ENCODE peak calls at places on chromosome 18, in ten cellular contexts. Y is neural progenitor cell; I is endothelial cell of umbilical vein; V is CD8-positive, alpha-beta memory T cell; M is Caco-2; X is suprapubic skin; T is esophagus muscularis mucosa; Q is naive thymus-derived CD4-positive, alpha-beta T cell; G is cardiac muscle cell; F is small intestine. J is an unnamed sample.

GRCh38 chr18:3605562-3606443 is 155.8 kb downstream of the TGIF1 start:
- DNase-seq in Y (peak; percentile 19), I (peak; percentile 67), V (peak; percentile 41), M (no peak), X (no peak), T (no peak), Q (no peak), G (peak; percentile 66), F (peak; percentile 47), J (no peak)

GRCh38 chr18:2459886-2460285 is 111.4 kb downstream of the METTL4 start:
- DNase-seq in Y (no peak), I (no peak), V (no peak), M (no peak), X (no peak), T (no peak), Q (no peak), G (no peak), F (no peak), J (no peak)

GRCh38 chr18:8121091-8121490 is 488.1 kb upstream of the RAB12 start:
- DNase-seq in Y (no peak), I (no peak), V (no peak), M (no peak), X (no peak), T (no peak), Q (no peak), G (no peak), F (no peak), J (no peak)

GRCh38 chr18:73006331-73006730 is 138.5 kb upstream of the NETO1 start:
- DNase-seq in Y (no peak), I (no peak), V (no peak), M (no peak), X (no peak), T (no peak), Q (no peak), G (no peak), F (no peak), J (no peak)

GRCh38 chr18:61942072-61942471 is 49.3 kb upstream of the RNF152 start:
- DNase-seq in Y (no peak), I (no peak), V (no peak), M (no peak), X (no peak), T (no peak), Q (no peak), G (no peak), F (no peak), J (no peak)

GRCh38 chr18:32840962-32841361 is 68.1 kb upstream of the KLHL14 start:
- DNase-seq in Y (no peak), I (no peak), V (no peak), M (no peak), X (no peak), T (no peak), Q (no peak), G (no peak), F (no peak), J (no peak)

GRCh38 chr18:8742382-8743361 is 37.3 kb downstream of the MTCL1 start:
- DNase-seq in Y (no peak), I (peak; percentile 55), V (no peak), M (no peak), X (no peak), T (no peak), Q (no peak), G (no peak), F (peak; percentile 73), J (no peak)

GRCh38 chr18:26901020-26901419 is 35.5 kb upstream of the AQP4 start:
- DNase-seq in Y (no peak), I (no peak), V (no peak), M (no peak), X (no peak), T (no peak), Q (no peak), G (no peak), F (no peak), J (no peak)

GRCh38 chr18:54444309-54444914 is 86.7 kb downstream of the C18orf54 start:
- DNase-seq in Y (peak; percentile 76), I (peak; percentile 66), V (no peak), M (peak; percentile 50), X (no peak), T (no peak), Q (peak; percentile 31), G (peak; percentile 78), F (peak; percentile 45), J (peak; percentile 47)

DNA sequence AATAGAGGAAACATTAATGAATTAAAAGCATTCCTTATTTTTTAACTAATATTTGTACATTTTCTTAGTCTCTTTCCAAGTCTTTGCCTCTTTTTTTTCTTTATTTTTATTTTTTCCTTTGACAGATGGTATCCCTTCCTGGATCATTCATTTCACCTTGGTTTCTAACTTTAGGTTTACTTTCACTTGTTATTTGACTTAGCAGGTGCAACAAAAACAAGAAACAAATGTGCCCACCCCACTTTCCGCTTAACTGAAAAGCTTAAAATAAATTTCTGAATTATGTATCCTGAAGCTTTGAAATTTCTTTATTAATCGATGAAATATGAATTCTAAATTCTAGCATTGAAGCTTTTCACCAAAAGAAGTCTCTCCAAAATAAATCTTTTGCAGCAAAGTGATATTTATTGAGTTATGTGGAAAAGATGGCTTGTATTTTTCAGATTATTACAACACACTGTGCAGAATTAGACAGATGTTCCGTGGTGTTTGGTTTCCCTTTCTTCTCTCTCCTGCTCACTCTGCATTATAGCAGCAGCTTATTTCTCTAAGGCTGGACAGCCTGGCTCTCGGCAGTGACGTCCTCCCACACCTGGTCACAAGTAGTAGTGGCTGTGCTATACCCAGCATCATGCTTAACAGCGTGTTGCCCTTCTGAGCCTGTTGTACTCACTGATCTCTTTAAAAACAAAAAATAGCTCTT is 99.1 kb upstream of the ZNF397 start:
- DNase-seq in Y (no peak), I (no peak), V (no peak), M (no peak), X (no peak), T (no peak), Q (no peak), G (no peak), F (no peak), J (no peak)
- H3K36me3 ChIP-seq in Y (no peaks in the 10 kb centered on the region), I (peaks cover 28% of the 10 kb centered on the region), V (no peaks in the 10 kb centered on the region), M (no peaks in the 10 kb centered on the region), X (peaks cover 14% of the 10 kb centered on the region), T (peaks cover 42% of the 10 kb centered on the region), Q (peaks cover 6% of the 10 kb centered on the region), G (no peaks in the 10 kb centered on the region), F (no peaks in the 10 kb centered on the region), J (no peaks in the 10 kb centered on the region)

GRCh38 chr18:9810216-9810804 is 75.5 kb upstream of the TXNDC2 start:
- DNase-seq in Y (no peak), I (peak; percentile 40), V (no peak), M (no peak), X (no peak), T (no peak), Q (no peak), G (no peak), F (no peak), J (no peak)
- H3K4me3 ChIP-seq in Y (no peak overlapping the region), I (no peak overlapping the region), V (no peak overlapping the region), M (no peak overlapping the region), X (no peak overlapping the region), T (no peak overlapping the region), Q (no peak overlapping the region), G (no peak overlapping the region), F (no peak overlapping the region), J (no peak overlapping the region)

GRCh38 chr18:25171334-25171733 is 180.6 kb downstream of the ZNF521 start:
- DNase-seq in Y (no peak), I (no peak), V (no peak), M (no peak), X (no peak), T (no peak), Q (no peak), G (no peak), F (no peak), J (no peak)
- H3K27me3 ChIP-seq in Y (no peaks in the 10 kb centered on the region), I (no peaks in the 10 kb centered on the region), V (no peaks in the 10 kb centered on the region), M (no peaks in the 10 kb centered on the region), X (no peaks in the 10 kb centered on the region), T (no peaks in the 10 kb centered on the region), Q (no peaks in the 10 kb centered on the region), G (no peaks in the 10 kb centered on the region), F (no peaks in the 10 kb centered on the region), J (peaks cover 3% of the 10 kb centered on the region)

GRCh38 chr18:36143391-36143790 is 13.7 kb downstream of the ELP2 start:
- DNase-seq in Y (no peak), I (no peak), V (no peak), M (no peak), X (no peak), T (no peak), Q (no peak), G (no peak), F (no peak), J (no peak)
- H3K36me3 ChIP-seq in Y (peaks cover 34% of the 10 kb centered on the region), I (peaks cover 9% of the 10 kb centered on the region), V (peaks cover 45% of the 10 kb centered on the region), M (no peaks in the 10 kb centered on the region), X (peaks cover 96% of the 10 kb centered on the region), T (peaks cover 99% of the 10 kb centered on the region), Q (peaks cover 35% of the 10 kb centered on the region), G (peaks cover 56% of the 10 kb centered on the region), F (peaks cover 11% of the 10 kb centered on the region), J (peaks cover 88% of the 10 kb centered on the region)

GRCh38 chr18:11664286-11664685 is 24.8 kb upstream of the GNAL start:
- DNase-seq in Y (no peak), I (no peak), V (no peak), M (no peak), X (no peak), T (peak; percentile 75), Q (no peak), G (no peak), F (no peak), J (no peak)

GRCh38 chr18:11661430-11661829 is 27.6 kb upstream of the GNAL start:
- DNase-seq in Y (no peak), I (no peak), V (no peak), M (no peak), X (no peak), T (peak; percentile 62), Q (no peak), G (peak; percentile 19), F (no peak), J (no peak)

GRCh38 chr18:11665146-11665545 is 23.9 kb upstream of the GNAL start:
- DNase-seq in Y (no peak), I (no peak), V (no peak), M (no peak), X (no peak), T (no peak), Q (no peak), G (no peak), F (no peak), J (no peak)

GRCh38 chr18:11665587-11665986 is 23.5 kb upstream of the GNAL start:
- DNase-seq in Y (no peak), I (no peak), V (no peak), M (no peak), X (no peak), T (peak; percentile 89), Q (no peak), G (no peak), F (no peak), J (no peak)

GRCh38 chr18:11663630-11664029 is 25.4 kb upstream of the GNAL start:
- DNase-seq in Y (no peak), I (no peak), V (no peak), M (no peak), X (no peak), T (peak; percentile 85), Q (no peak), G (no peak), F (no peak), J (no peak)
- H3K4me3 ChIP-seq in Y (no peak overlapping the region), I (no peak overlapping the region), V (no peak overlapping the region), M (no peak overlapping the region), X (no peak overlapping the region), T (no peak overlapping the region), Q (no peak overlapping the region), G (no peak overlapping the region), F (no peak overlapping the region), J (no peak overlapping the region)

DNA sequence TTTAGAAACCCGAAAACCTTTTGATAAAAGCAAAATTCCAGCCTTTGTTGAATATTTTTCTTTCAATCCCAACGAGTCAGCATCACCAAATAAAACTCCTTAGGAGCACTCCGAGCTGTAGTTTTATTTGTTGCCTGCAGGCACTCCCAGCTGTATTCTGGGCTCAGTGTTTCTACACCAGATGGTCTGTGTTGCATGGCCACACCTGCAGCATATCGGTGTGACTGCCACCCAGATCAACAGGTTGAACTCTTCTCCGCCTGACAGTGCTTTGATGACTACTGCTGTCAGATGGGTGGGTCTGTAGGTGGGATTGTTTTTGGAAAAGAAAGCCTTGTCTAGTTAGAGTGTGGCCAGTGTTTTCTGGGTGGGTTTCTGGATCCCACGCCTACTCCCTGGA is 32.7 kb downstream of the APCDD1 start:
- DNase-seq in Y (no peak), I (no peak), V (no peak), M (no peak), X (no peak), T (no peak), Q (no peak), G (no peak), F (no peak), J (no peak)
- H3K27me3 ChIP-seq in Y (no peaks in the 10 kb centered on the region), I (peaks cover 1% of the 10 kb centered on the region), V (no peaks in the 10 kb centered on the region), M (no peaks in the 10 kb centered on the region), X (no peaks in the 10 kb centered on the region), T (no peaks in the 10 kb centered on the region), Q (no peaks in the 10 kb centered on the region), G (no peaks in the 10 kb centered on the region), F (no peaks in the 10 kb centered on the region), J (no peaks in the 10 kb centered on the region)

J was measured in WERI-Rb-1.